ENCODE peak calls at places on chromosomes 2 and 18, in four cellular contexts. Z, W, B and J are unnamed samples.

GRCh38 chr2:216548901-216549321 is 50.3 kb downstream of the RPL37A start:
- DNase-seq in Z (no peak), W (no peak), B (no peak), J (no peak)

GRCh38 chr18:58315739-58316215 is 271.8 kb downstream of the NEDD4L start:
- DNase-seq in Z (no peak), W (no peak), B (no peak), J (no peak)

GRCh38 chr2:42834161-42834560 is 41.8 kb upstream of the HAAO start:
- DNase-seq in Z (peak), W (no peak), B (no peak), J (no peak)

GRCh38 chr2:34828481-34828880 is 1229.4 kb upstream of the FAM98A start:
- DNase-seq in Z (no peak), W (no peak), B (no peak), J (no peak)

GRCh38 chr18:44325903-44326650 is 354.6 kb upstream of the SETBP1 start:
- DNase-seq in Z (peak), W (peak), B (no peak), J (peak)

GRCh38 chr2:162182395-162182794 is 30.3 kb upstream of the GCG start:
- DNase-seq in Z (no peak), W (no peak), B (no peak), J (no peak)

GRCh38 chr2:192700934-192701333 is 506.2 kb upstream of the TMEFF2 start:
- DNase-seq in Z (no peak), W (no peak), B (no peak), J (no peak)

GRCh38 chr2:56185582-56186046 is 1.8 kb downstream of the CCDC85A start:
- DNase-seq in Z (peak), W (no peak), B (no peak), J (peak)

GRCh38 chr2:207148025-207148424 is 17.7 kb downstream of the KLF7 start:
- DNase-seq in Z (no peak), W (no peak), B (no peak), J (no peak)

GRCh38 chr2:7023542-7023941 is 106.3 kb downstream of the RNF144A start:
- DNase-seq in Z (no peak), W (no peak), B (no peak), J (no peak)

GRCh38 chr18:50880108-50880465 is 1.2 kb downstream of the ME2 start:
- DNase-seq in Z (no peak), W (no peak), B (no peak), J (no peak)